ENCODE peak calls at places on chromosomes 16 and 17, in five cellular contexts. One of them, this sample, is unnamed.

GRCh38 chr17:34624767-34625389 is 45.5 kb downstream of the TMEM132E start:
- DNase-seq in right atrium auricular region: no peak
- DNase-seq in IMR-90: no peak
- DNase-seq in sigmoid colon: no peak
- DNase-seq in cardiac fibroblast: no peak
- DNase-seq in this sample: no peak

GRCh38 chr17:72120878-72121163 is at the start of gene SOX9:
- DNase-seq in right atrium auricular region: peak
- DNase-seq in cardiac fibroblast: peak
- DNase-seq in sigmoid colon: peak
- DNase-seq in IMR-90: peak
- DNase-seq in this sample: peak

GRCh38 chr16:19532601-19533000 is 8.9 kb downstream of the CCP110 start:
- DNase-seq in cardiac fibroblast: no peak
- DNase-seq in sigmoid colon: no peak
- DNase-seq in IMR-90: no peak
- DNase-seq in right atrium auricular region: no peak
- DNase-seq in this sample: no peak

GRCh38 chr16:14284930-14285541 is 213.9 kb downstream of the MRTFB start:
- DNase-seq in sigmoid colon: peak
- DNase-seq in right atrium auricular region: no peak
- DNase-seq in cardiac fibroblast: peak
- DNase-seq in IMR-90: no peak
- DNase-seq in this sample: no peak

GRCh38 chr16:69823831-69824563 is 61.9 kb downstream of the WWP2 start:
- DNase-seq in sigmoid colon: peak
- DNase-seq in right atrium auricular region: no peak
- DNase-seq in IMR-90: no peak
- DNase-seq in cardiac fibroblast: peak
- DNase-seq in this sample: no peak

GRCh38 chr16:26532456-26532855 is 534.3 kb upstream of the C16orf82 start:
- DNase-seq in cardiac fibroblast: no peak
- DNase-seq in right atrium auricular region: no peak
- DNase-seq in IMR-90: no peak
- DNase-seq in sigmoid colon: no peak
- DNase-seq in this sample: no peak

GRCh38 chr16:23840310-23840709 is 4.5 kb downstream of the PRKCB start:
- DNase-seq in cardiac fibroblast: no peak
- DNase-seq in right atrium auricular region: no peak
- DNase-seq in sigmoid colon: no peak
- DNase-seq in IMR-90: no peak
- DNase-seq in this sample: no peak

GRCh38 chr16:2323701-2324100 is 16.8 kb downstream of the ABCA3 start:
- DNase-seq in sigmoid colon: no peak
- DNase-seq in IMR-90: no peak
- DNase-seq in cardiac fibroblast: no peak
- DNase-seq in right atrium auricular region: no peak
- DNase-seq in this sample: no peak

GRCh38 chr16:53504161-53504663 is 1.2 kb upstream of the AKTIP start:
- DNase-seq in cardiac fibroblast: peak
- DNase-seq in IMR-90: peak
- DNase-seq in sigmoid colon: peak
- DNase-seq in right atrium auricular region: peak
- DNase-seq in this sample: peak

GRCh38 chr16:57743458-57743857 is 7.9 kb downstream of the KATNB1 start:
- DNase-seq in cardiac fibroblast: no peak
- DNase-seq in IMR-90: no peak
- DNase-seq in right atrium auricular region: no peak
- DNase-seq in sigmoid colon: no peak
- DNase-seq in this sample: no peak

DNA sequence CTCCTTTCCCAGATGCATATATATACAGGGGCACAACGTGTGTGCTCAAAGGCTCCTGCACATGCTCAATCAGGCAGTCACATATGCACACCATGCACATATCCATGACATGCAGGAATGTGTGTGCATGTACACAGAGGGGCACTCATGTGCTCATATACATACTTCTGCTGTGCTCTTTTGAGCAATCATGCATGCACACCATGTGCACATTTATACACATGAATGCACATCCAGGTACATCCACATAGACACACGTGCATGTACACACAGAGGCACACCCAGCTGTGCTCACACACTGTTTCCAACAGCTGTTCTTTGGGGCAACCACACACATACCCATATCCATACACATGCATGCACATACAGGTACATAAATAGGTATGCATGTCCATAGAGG is 165.3 kb downstream of the SALL1 start:
- DNase-seq in right atrium auricular region: no peak
- DNase-seq in sigmoid colon: no peak
- DNase-seq in cardiac fibroblast: no peak
- DNase-seq in IMR-90: no peak
- DNase-seq in this sample: no peak
- H3K4me3 ChIP-seq in right atrium auricular region: no peak
- H3K4me3 ChIP-seq in sigmoid colon: no peak
- H3K4me3 ChIP-seq in cardiac fibroblast: no peak
- H3K4me3 ChIP-seq in IMR-90: no peak
- H3K4me3 ChIP-seq in this sample: no peak

GRCh38 chr17:50865868-50866260 is 290 bp downstream of the TOB1 start:
- DNase-seq in right atrium auricular region: no peak
- DNase-seq in sigmoid colon: no peak
- DNase-seq in cardiac fibroblast: no peak
- DNase-seq in IMR-90: no peak
- DNase-seq in this sample: no peak

GRCh38 chr17:50867856-50868438 is 1.8 kb upstream of the TOB1 start:
- DNase-seq in IMR-90: peak
- DNase-seq in cardiac fibroblast: no peak
- DNase-seq in sigmoid colon: no peak
- DNase-seq in right atrium auricular region: no peak
- DNase-seq in this sample: no peak

GRCh38 chr17:50866261-50866949 is at the start of gene TOB1:
- DNase-seq in sigmoid colon: peak
- DNase-seq in cardiac fibroblast: peak
- DNase-seq in right atrium auricular region: peak
- DNase-seq in IMR-90: peak
- DNase-seq in this sample: peak

GRCh38 chr17:50866950-50867855 is 1.0 kb upstream of the TOB1 start:
- DNase-seq in cardiac fibroblast: peak
- DNase-seq in sigmoid colon: peak
- DNase-seq in right atrium auricular region: peak
- DNase-seq in IMR-90: peak
- DNase-seq in this sample: peak

GRCh38 chr17:50868594-50868993 is 2.4 kb upstream of the TOB1 start:
- DNase-seq in sigmoid colon: no peak
- DNase-seq in IMR-90: no peak
- DNase-seq in cardiac fibroblast: no peak
- DNase-seq in right atrium auricular region: no peak
- DNase-seq in this sample: no peak
- H3K4me3 ChIP-seq in sigmoid colon: peak
- H3K4me3 ChIP-seq in IMR-90: no peak
- H3K4me3 ChIP-seq in cardiac fibroblast: no peak
- H3K4me3 ChIP-seq in right atrium auricular region: no peak
- H3K4me3 ChIP-seq in this sample: no peak

DNA sequence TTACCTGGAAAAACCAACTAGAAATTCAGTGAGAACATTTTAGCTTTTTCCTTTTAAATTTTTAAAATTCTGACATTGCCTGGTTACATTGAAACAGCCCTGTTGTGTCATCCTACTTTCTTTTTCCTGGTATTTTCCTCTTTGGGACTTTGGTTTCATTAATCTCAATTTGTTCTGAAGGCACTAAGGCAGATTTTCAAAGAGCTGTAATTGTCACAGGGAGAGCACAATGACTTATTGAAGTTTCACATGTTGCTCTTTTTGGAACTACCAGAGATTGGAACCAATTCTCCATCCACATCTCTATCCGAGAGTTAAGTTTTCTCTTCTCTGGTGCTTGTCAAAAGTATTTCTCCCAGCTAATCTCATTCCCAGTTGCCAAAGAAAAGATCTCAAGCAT is 144.7 kb upstream of the TBX2 start:
- DNase-seq in sigmoid colon: no peak
- DNase-seq in cardiac fibroblast: no peak
- DNase-seq in right atrium auricular region: no peak
- DNase-seq in IMR-90: no peak
- DNase-seq in this sample: no peak
- H3K4me3 ChIP-seq in sigmoid colon: no peak
- H3K4me3 ChIP-seq in cardiac fibroblast: no peak
- H3K4me3 ChIP-seq in right atrium auricular region: no peak
- H3K4me3 ChIP-seq in IMR-90: no peak
- H3K4me3 ChIP-seq in this sample: no peak

GRCh38 chr17:65181237-65182061 is 44.3 kb downstream of the RGS9 start:
- DNase-seq in sigmoid colon: no peak
- DNase-seq in IMR-90: no peak
- DNase-seq in cardiac fibroblast: no peak
- DNase-seq in right atrium auricular region: no peak
- DNase-seq in this sample: no peak
- H3K4me3 ChIP-seq in sigmoid colon: no peak
- H3K4me3 ChIP-seq in IMR-90: no peak
- H3K4me3 ChIP-seq in cardiac fibroblast: no peak
- H3K4me3 ChIP-seq in right atrium auricular region: no peak
- H3K4me3 ChIP-seq in this sample: no peak

GRCh38 chr16:86928517-86929148 is 350.3 kb downstream of the FOXL1 start:
- DNase-seq in right atrium auricular region: no peak
- DNase-seq in IMR-90: no peak
- DNase-seq in cardiac fibroblast: no peak
- DNase-seq in sigmoid colon: no peak
- DNase-seq in this sample: no peak
- H3K4me3 ChIP-seq in right atrium auricular region: no peak
- H3K4me3 ChIP-seq in IMR-90: no peak
- H3K4me3 ChIP-seq in cardiac fibroblast: peak
- H3K4me3 ChIP-seq in sigmoid colon: no peak
- H3K4me3 ChIP-seq in this sample: no peak

DNA sequence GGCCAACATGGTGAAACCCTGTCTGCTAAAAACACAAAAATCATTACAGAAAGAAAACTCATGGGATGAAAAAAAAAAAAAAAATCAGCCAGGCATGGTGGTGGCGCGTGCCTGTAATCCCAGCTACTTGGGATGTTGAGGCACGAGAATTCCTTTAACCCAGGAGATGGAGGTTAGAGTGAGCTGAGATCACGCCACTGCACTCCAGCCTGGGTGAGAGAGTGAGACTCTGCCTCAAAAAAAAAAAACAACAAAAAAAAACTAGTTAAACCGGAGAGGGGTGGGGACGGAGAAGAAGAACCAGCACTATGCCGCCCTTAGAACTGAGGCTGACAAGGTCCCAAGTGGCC is 7.4 kb upstream of the NOTUM start:
- DNase-seq in right atrium auricular region: no peak
- DNase-seq in sigmoid colon: no peak
- DNase-seq in cardiac fibroblast: no peak
- DNase-seq in IMR-90: no peak
- DNase-seq in this sample: no peak
- H3K4me3 ChIP-seq in right atrium auricular region: no peak
- H3K4me3 ChIP-seq in sigmoid colon: peak
- H3K4me3 ChIP-seq in cardiac fibroblast: no peak
- H3K4me3 ChIP-seq in IMR-90: no peak
- H3K4me3 ChIP-seq in this sample: no peak

GRCh38 chr17:43714338-43715149 is 44.0 kb downstream of the SOST start:
- DNase-seq in right atrium auricular region: no peak
- DNase-seq in IMR-90: peak
- DNase-seq in cardiac fibroblast: no peak
- DNase-seq in sigmoid colon: no peak
- DNase-seq in this sample: no peak

GRCh38 chr17:43712397-43712796 is 46.2 kb downstream of the SOST start:
- DNase-seq in sigmoid colon: no peak
- DNase-seq in cardiac fibroblast: no peak
- DNase-seq in IMR-90: no peak
- DNase-seq in right atrium auricular region: no peak
- DNase-seq in this sample: no peak

GRCh38 chr17:43710101-43710500 is 48.4 kb upstream of the MEOX1 start:
- DNase-seq in sigmoid colon: no peak
- DNase-seq in right atrium auricular region: no peak
- DNase-seq in IMR-90: no peak
- DNase-seq in cardiac fibroblast: no peak
- DNase-seq in this sample: no peak

GRCh38 chr17:43717913-43718312 is 40.7 kb downstream of the SOST start:
- DNase-seq in right atrium auricular region: no peak
- DNase-seq in sigmoid colon: no peak
- DNase-seq in cardiac fibroblast: no peak
- DNase-seq in IMR-90: no peak
- DNase-seq in this sample: no peak

GRCh38 chr17:43713494-43714162 is 45.0 kb downstream of the SOST start:
- DNase-seq in sigmoid colon: no peak
- DNase-seq in IMR-90: no peak
- DNase-seq in right atrium auricular region: no peak
- DNase-seq in cardiac fibroblast: peak
- DNase-seq in this sample: no peak
- H3K4me3 ChIP-seq in sigmoid colon: peak
- H3K4me3 ChIP-seq in IMR-90: peak
- H3K4me3 ChIP-seq in right atrium auricular region: peak
- H3K4me3 ChIP-seq in cardiac fibroblast: peak
- H3K4me3 ChIP-seq in this sample: peak

This sample was measured in lower leg skin.